ENCODE peak calls at places on chromosomes 16 and 17, in nine cellular contexts. U is stimulated activated CD4-positive, alpha-beta T cell treated with anti-CD3 and anti-CD28 coated beads, Interleukin-2, amount 100 ng/mL, for 48 hours; P is Kasumi-1; F is epithelial cell of esophagus; Y is iris pigment epithelial cell; V is neural crest cell; L is GM06990; A is RCC 7860; Q is NCI-H2171 treated with DMSO at 0.1 percent for 48 hours. R is an unnamed sample.

GRCh38 chr16:5551909-5552308 is 454.3 kb upstream of the EEF2KMT start:
- DNase-seq in U (no peak), P (no peak), F (no peak), Y (no peak), V (no peak), L (no peak), A (no peak), Q (no peak), R (no peak)

GRCh38 chr17:50534222-50534978 is 1.9 kb downstream of the EPN3 start:
- DNase-seq in U (no peak), P (no peak), F (peak; percentile 87), Y (no peak), V (no peak), L (no peak), A (peak; percentile 16), Q (no peak), R (peak; percentile 91)

GRCh38 chr16:83002351-83003334 is 375.9 kb downstream of the CDH13 start:
- DNase-seq in U (no peak), P (no peak), F (no peak), Y (peak; percentile 19), V (no peak), L (no peak), A (no peak), Q (no peak), R (no peak)

GRCh38 chr17:37743875-37744632 is 805 bp downstream of the HNF1B start:
- DNase-seq in U (peak; percentile 2), P (no peak), F (no peak), Y (no peak), V (peak; percentile 31), L (peak; percentile 23), A (peak; percentile 33), Q (no peak), R (peak; percentile 76)

GRCh38 chr17:63494300-63494928 is 17.6 kb downstream of the ACE start:
- DNase-seq in U (no peak), P (no peak), F (no peak), Y (no peak), V (no peak), L (no peak), A (no peak), Q (no peak), R (no peak)

GRCh38 chr17:51901242-51901641 is 257.3 kb downstream of the CA10 start:
- DNase-seq in U (no peak), P (no peak), F (no peak), Y (no peak), V (no peak), L (no peak), A (no peak), Q (no peak), R (no peak)

GRCh38 chr16:69942099-69942491 is 9.0 kb upstream of the CLEC18A start:
- DNase-seq in U (no peak), P (no peak), F (no peak), Y (no peak), V (no peak), L (no peak), A (no peak), Q (peak; percentile 52), R (no peak)

GRCh38 chr16:8858994-8859912 is 9.6 kb downstream of the CARHSP1 start:
- DNase-seq in U (no peak), P (no peak), F (no peak), Y (no peak), V (no peak), L (no peak), A (no peak), Q (no peak), R (peak; percentile 72)